ENCODE peak calls at places on chromosomes 6 and 20, in eight cellular contexts. D is left ventricle myocardium inferior, J is heart left ventricle, Q is neuronal stem cell, E is suprapubic skin, V is GM23338, P is spleen, K is body of pancreas. I is an unnamed sample.

GRCh38 chr6:47135772-47136171 is 93.6 kb upstream of the ADGRF1 start:
- DNase-seq in D (no peak), J (no peak), Q (no peak), E (no peak), V (peak; percentile 17), P (no peak), K (peak; percentile 33), I (no peak)

GRCh38 chr6:121963826-121964225 is 435.6 kb upstream of the HSF2 start:
- DNase-seq in D (no peak), J (no peak), Q (no peak), E (no peak), V (no peak), P (no peak), K (no peak), I (no peak)

GRCh38 chr20:31674895-31675827 is 37.4 kb downstream of the COX4I2 start:
- DNase-seq in D (peak; percentile 66), J (peak; percentile 83), Q (no peak), E (no peak), V (no peak), P (peak; percentile 91), K (peak; percentile 57), I (peak; percentile 60)

GRCh38 chr20:14622796-14623195 is 285.4 kb upstream of the FLRT3 start:
- DNase-seq in D (no peak), J (no peak), Q (no peak), E (no peak), V (peak; percentile 47), P (no peak), K (no peak), I (no peak)

GRCh38 chr6:25150863-25151262 is 128.3 kb upstream of the CARMIL1 start:
- DNase-seq in D (no peak), J (no peak), Q (no peak), E (no peak), V (no peak), P (no peak), K (no peak), I (no peak)

GRCh38 chr6:1062786-1063545 is 248.9 kb upstream of the FOXQ1 start:
- DNase-seq in D (no peak), J (no peak), Q (no peak), E (no peak), V (peak; percentile 67), P (no peak), K (no peak), I (no peak)

GRCh38 chr20:43534791-43535350 is 24.0 kb upstream of the SGK2 start:
- DNase-seq in D (no peak), J (no peak), Q (no peak), E (peak; percentile 34), V (no peak), P (no peak), K (no peak), I (no peak)

GRCh38 chr6:17885079-17885478 is 102.4 kb downstream of the KIF13A start:
- DNase-seq in D (no peak), J (no peak), Q (no peak), E (no peak), V (no peak), P (no peak), K (no peak), I (no peak)

GRCh38 chr20:20435453-20435852 is 67.5 kb downstream of the INSM1 start:
- DNase-seq in D (no peak), J (no peak), Q (no peak), E (no peak), V (peak; percentile 48), P (no peak), K (no peak), I (no peak)

GRCh38 chr6:3356824-3357420 is 98.2 kb downstream of the PSMG4 start:
- DNase-seq in D (no peak), J (no peak), Q (no peak), E (no peak), V (no peak), P (no peak), K (peak; percentile 45), I (no peak)
- H3K4me3 ChIP-seq in D (peak overlapping the region; percentile 59), J (peak overlapping the region; percentile 50), Q (no peak overlapping the region), E (peak overlapping the region; percentile 39), V (peak overlapping the region; percentile 18), P (peak overlapping the region; percentile 36), K (no peak overlapping the region), I (no peak overlapping the region)

GRCh38 chr20:10641467-10641866 is 32.3 kb downstream of the JAG1 start:
- DNase-seq in D (no peak), J (no peak), Q (no peak), E (no peak), V (no peak), P (no peak), K (no peak), I (no peak)
- H3K4me1 ChIP-seq in D (peaks cover 78% of the 10 kb centered on the region), J (peaks cover 28% of the 10 kb centered on the region), Q (peaks cover 14% of the 10 kb centered on the region), E (peaks cover 44% of the 10 kb centered on the region), V (peaks cover 22% of the 10 kb centered on the region), P (no peaks in the 10 kb centered on the region), K (peaks cover 13% of the 10 kb centered on the region), I (peaks cover 4% of the 10 kb centered on the region)

GRCh38 chr6:42642794-42643193 is 79.0 kb downstream of the UBR2 start:
- DNase-seq in D (no peak), J (no peak), Q (no peak), E (no peak), V (no peak), P (no peak), K (no peak), I (no peak)

GRCh38 chr6:42644211-42644610 is 78.2 kb downstream of the PRPH2 start:
- DNase-seq in D (no peak), J (no peak), Q (no peak), E (no peak), V (no peak), P (no peak), K (no peak), I (no peak)
- H3K36me3 ChIP-seq in D (peaks cover 97% of the 10 kb centered on the region), J (peaks cover 79% of the 10 kb centered on the region), Q (peaks cover 10% of the 10 kb centered on the region), E (peaks cover 93% of the 10 kb centered on the region), V (peaks cover 20% of the 10 kb centered on the region), P (peaks cover 100% of the 10 kb centered on the region), K (peaks cover 38% of the 10 kb centered on the region), I (peaks cover 91% of the 10 kb centered on the region)

DNA sequence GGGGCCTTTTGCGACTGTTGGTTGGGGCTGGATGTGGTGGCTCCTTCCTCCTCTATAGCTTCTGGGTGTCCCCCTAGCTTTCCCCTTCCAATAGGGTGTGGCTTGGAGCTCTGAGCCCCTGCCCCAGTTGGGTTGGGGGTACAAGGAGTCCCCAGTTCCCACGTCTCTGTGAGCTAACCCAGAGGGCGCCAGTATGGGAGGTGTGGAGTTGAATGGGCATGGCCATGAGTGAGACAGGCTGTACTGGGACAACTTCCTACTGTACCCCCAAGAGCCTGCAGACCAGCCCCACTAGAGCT is 1.2 kb downstream of the C20orf204 start:
- DNase-seq in D (no peak), J (no peak), Q (no peak), E (no peak), V (no peak), P (no peak), K (no peak), I (no peak)
- H3K4me3 ChIP-seq in D (no peak overlapping the region), J (no peak overlapping the region), Q (no peak overlapping the region), E (no peak overlapping the region), V (peak overlapping the region; percentile 79), P (no peak overlapping the region), K (no peak overlapping the region), I (no peak overlapping the region)

DNA sequence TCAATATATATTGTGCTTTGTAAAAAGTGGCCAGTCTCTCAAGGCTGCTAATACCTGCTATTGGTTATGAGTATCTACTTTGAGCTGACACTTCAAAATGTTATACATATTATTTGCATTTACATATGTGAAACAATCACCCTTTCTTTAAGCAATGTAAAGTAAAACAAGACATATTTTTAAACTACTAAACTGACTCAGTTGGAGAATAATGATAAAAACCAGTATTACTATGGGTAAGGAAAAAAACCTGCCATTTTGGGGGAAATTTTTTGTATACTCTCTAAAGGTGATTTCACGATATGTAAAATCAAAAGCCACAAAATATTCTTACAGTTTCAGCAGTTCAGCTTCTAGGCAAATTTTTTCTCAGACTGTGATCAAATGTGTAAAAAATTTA is 232.3 kb downstream of the PRL start:
- DNase-seq in D (no peak), J (no peak), Q (no peak), E (no peak), V (no peak), P (no peak), K (no peak), I (no peak)
- H3K4me1 ChIP-seq in D (peaks cover 31% of the 10 kb centered on the region), J (peaks cover 4% of the 10 kb centered on the region), Q (no peaks in the 10 kb centered on the region), E (no peaks in the 10 kb centered on the region), V (no peaks in the 10 kb centered on the region), P (no peaks in the 10 kb centered on the region), K (no peaks in the 10 kb centered on the region), I (no peaks in the 10 kb centered on the region)

GRCh38 chr20:25017257-25017803 is 24.8 kb upstream of the APMAP start:
- DNase-seq in D (no peak), J (peak; percentile 20), Q (no peak), E (peak; percentile 79), V (peak; percentile 60), P (peak; percentile 54), K (peak; percentile 98), I (no peak)
- H3K36me3 ChIP-seq in D (peaks cover 83% of the 10 kb centered on the region), J (peaks cover 59% of the 10 kb centered on the region), Q (no peaks in the 10 kb centered on the region), E (peaks cover 48% of the 10 kb centered on the region), V (no peaks in the 10 kb centered on the region), P (peaks cover 100% of the 10 kb centered on the region), K (peaks cover 8% of the 10 kb centered on the region), I (peaks cover 91% of the 10 kb centered on the region)

GRCh38 chr20:40683221-40683893 is 5.7 kb downstream of the MAFB start:
- DNase-seq in D (peak; percentile 50), J (peak; percentile 42), Q (peak; percentile 37), E (no peak), V (peak; percentile 65), P (peak; percentile 83), K (no peak), I (no peak)
- H3K4me3 ChIP-seq in D (peak overlapping the region; percentile 76), J (peak overlapping the region; percentile 77), Q (no peak overlapping the region), E (peak overlapping the region; percentile 93), V (peak overlapping the region; percentile 61), P (peak overlapping the region; percentile 80), K (no peak overlapping the region), I (peak overlapping the region; percentile 4)

GRCh38 chr6:21739838-21740237 is 146.3 kb downstream of the SOX4 start:
- DNase-seq in D (no peak), J (no peak), Q (no peak), E (no peak), V (peak; percentile 49), P (no peak), K (peak; percentile 24), I (no peak)

GRCh38 chr6:21738180-21739094 is 144.9 kb downstream of the SOX4 start:
- DNase-seq in D (no peak), J (no peak), Q (no peak), E (no peak), V (no peak), P (no peak), K (peak; percentile 24), I (no peak)

GRCh38 chr6:21740719-21741118 is 147.2 kb downstream of the SOX4 start:
- DNase-seq in D (no peak), J (no peak), Q (no peak), E (no peak), V (peak; percentile 50), P (no peak), K (no peak), I (no peak)

GRCh38 chr6:21741221-21742109 is 147.9 kb downstream of the SOX4 start:
- DNase-seq in D (no peak), J (no peak), Q (no peak), E (no peak), V (peak; percentile 82), P (no peak), K (no peak), I (no peak)

DNA sequence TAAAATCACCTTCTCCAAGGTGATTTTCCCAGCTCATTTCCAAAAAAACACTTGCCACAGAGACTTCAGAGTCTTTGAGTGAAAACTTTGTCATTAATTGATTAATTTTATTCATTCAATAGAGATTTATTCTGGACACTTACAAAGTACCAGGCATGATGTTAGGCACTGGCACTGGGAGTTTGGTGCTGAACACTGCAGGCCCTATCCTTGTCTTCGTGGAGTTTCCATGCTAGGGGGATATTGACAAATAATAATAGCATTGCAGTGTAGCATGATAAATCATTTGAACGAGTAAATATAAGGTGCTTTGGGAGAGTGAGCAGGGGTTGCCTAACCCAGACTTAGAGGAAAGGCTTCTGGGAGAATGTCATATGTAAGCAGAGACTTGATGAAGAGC is 145.7 kb downstream of the SOX4 start:
- DNase-seq in D (no peak), J (no peak), Q (no peak), E (no peak), V (no peak), P (no peak), K (no peak), I (no peak)
- H3K4me1 ChIP-seq in D (peaks cover 24% of the 10 kb centered on the region), J (peaks cover 14% of the 10 kb centered on the region), Q (peaks cover 32% of the 10 kb centered on the region), E (no peaks in the 10 kb centered on the region), V (peaks cover 67% of the 10 kb centered on the region), P (no peaks in the 10 kb centered on the region), K (peaks cover 21% of the 10 kb centered on the region), I (no peaks in the 10 kb centered on the region)

I was measured in tibial nerve.